ENCODE peak calls at places on chromosome 20, in eight cellular contexts. One of them, this sample, is unnamed.
A peak's percentile ranks its signal among the peaks of the same experiment; 100 is the strongest.

GRCh38 chr20:63519765-63520593 is 586 bp upstream of the PPDPF start:
- DNase-seq in AG09319: no peak
- DNase-seq in choroid plexus epithelial cell: no peak
- DNase-seq in right lobe of liver: peak; percentile 74
- DNase-seq in natural killer cell: peak; percentile 61
- DNase-seq in GM20000: peak; percentile 86
- DNase-seq in glutamatergic neuron: peak; percentile 76
- DNase-seq in adrenal gland: no peak
- DNase-seq in this sample: peak; percentile 75

GRCh38 chr20:51220293-51220706 is 197.4 kb upstream of the KCNG1 start:
- DNase-seq in AG09319: no peak
- DNase-seq in natural killer cell: peak; percentile 55
- DNase-seq in GM20000: peak; percentile 60
- DNase-seq in choroid plexus epithelial cell: peak; percentile 26
- DNase-seq in adrenal gland: no peak
- DNase-seq in right lobe of liver: no peak
- DNase-seq in glutamatergic neuron: peak; percentile 72
- DNase-seq in this sample: no peak

GRCh38 chr20:1951436-1952115 is 42.3 kb downstream of the PDYN start:
- DNase-seq in adrenal gland: no peak
- DNase-seq in AG09319: no peak
- DNase-seq in right lobe of liver: no peak
- DNase-seq in choroid plexus epithelial cell: no peak
- DNase-seq in GM20000: no peak
- DNase-seq in glutamatergic neuron: no peak
- DNase-seq in natural killer cell: no peak
- DNase-seq in this sample: no peak

GRCh38 chr20:52965380-52965779 is 6.8 kb upstream of the TSHZ2 start:
- DNase-seq in right lobe of liver: no peak
- DNase-seq in GM20000: no peak
- DNase-seq in AG09319: no peak
- DNase-seq in glutamatergic neuron: no peak
- DNase-seq in natural killer cell: no peak
- DNase-seq in choroid plexus epithelial cell: no peak
- DNase-seq in adrenal gland: no peak
- DNase-seq in this sample: no peak

GRCh38 chr20:48695255-48695654 is 132.5 kb downstream of the PREX1 start:
- DNase-seq in AG09319: no peak
- DNase-seq in adrenal gland: no peak
- DNase-seq in GM20000: no peak
- DNase-seq in right lobe of liver: no peak
- DNase-seq in choroid plexus epithelial cell: no peak
- DNase-seq in natural killer cell: no peak
- DNase-seq in glutamatergic neuron: no peak
- DNase-seq in this sample: no peak

GRCh38 chr20:38321959-38322598 is 18.1 kb downstream of the BPI start:
- DNase-seq in adrenal gland: peak; percentile 44
- DNase-seq in AG09319: peak; percentile 48
- DNase-seq in glutamatergic neuron: peak; percentile 63
- DNase-seq in choroid plexus epithelial cell: peak; percentile 86
- DNase-seq in natural killer cell: no peak
- DNase-seq in GM20000: no peak
- DNase-seq in right lobe of liver: no peak
- DNase-seq in this sample: no peak

GRCh38 chr20:1087311-1087710 is 31.1 kb upstream of the PSMF1 start:
- DNase-seq in glutamatergic neuron: no peak
- DNase-seq in adrenal gland: no peak
- DNase-seq in choroid plexus epithelial cell: no peak
- DNase-seq in natural killer cell: no peak
- DNase-seq in right lobe of liver: no peak
- DNase-seq in GM20000: no peak
- DNase-seq in AG09319: no peak
- DNase-seq in this sample: no peak

GRCh38 chr20:2133318-2134183 is 31.9 kb downstream of the STK35 start:
- DNase-seq in choroid plexus epithelial cell: peak; percentile 58
- DNase-seq in natural killer cell: no peak
- DNase-seq in adrenal gland: peak; percentile 81
- DNase-seq in right lobe of liver: no peak
- DNase-seq in glutamatergic neuron: no peak
- DNase-seq in GM20000: no peak
- DNase-seq in AG09319: peak; percentile 68
- DNase-seq in this sample: no peak

GRCh38 chr20:45933231-45934045 is 1.0 kb upstream of the PCIF1 start:
- DNase-seq in adrenal gland: peak; percentile 78
- DNase-seq in right lobe of liver: peak; percentile 80
- DNase-seq in AG09319: no peak
- DNase-seq in choroid plexus epithelial cell: peak; percentile 89
- DNase-seq in natural killer cell: peak; percentile 46
- DNase-seq in GM20000: peak; percentile 70
- DNase-seq in glutamatergic neuron: peak; percentile 79
- DNase-seq in this sample: peak; percentile 79

GRCh38 chr20:23257106-23257761 is 93.4 kb upstream of the NXT1 start:
- DNase-seq in AG09319: no peak
- DNase-seq in glutamatergic neuron: no peak
- DNase-seq in adrenal gland: no peak
- DNase-seq in choroid plexus epithelial cell: peak; percentile 53
- DNase-seq in natural killer cell: no peak
- DNase-seq in GM20000: no peak
- DNase-seq in right lobe of liver: no peak
- DNase-seq in this sample: no peak

DNA sequence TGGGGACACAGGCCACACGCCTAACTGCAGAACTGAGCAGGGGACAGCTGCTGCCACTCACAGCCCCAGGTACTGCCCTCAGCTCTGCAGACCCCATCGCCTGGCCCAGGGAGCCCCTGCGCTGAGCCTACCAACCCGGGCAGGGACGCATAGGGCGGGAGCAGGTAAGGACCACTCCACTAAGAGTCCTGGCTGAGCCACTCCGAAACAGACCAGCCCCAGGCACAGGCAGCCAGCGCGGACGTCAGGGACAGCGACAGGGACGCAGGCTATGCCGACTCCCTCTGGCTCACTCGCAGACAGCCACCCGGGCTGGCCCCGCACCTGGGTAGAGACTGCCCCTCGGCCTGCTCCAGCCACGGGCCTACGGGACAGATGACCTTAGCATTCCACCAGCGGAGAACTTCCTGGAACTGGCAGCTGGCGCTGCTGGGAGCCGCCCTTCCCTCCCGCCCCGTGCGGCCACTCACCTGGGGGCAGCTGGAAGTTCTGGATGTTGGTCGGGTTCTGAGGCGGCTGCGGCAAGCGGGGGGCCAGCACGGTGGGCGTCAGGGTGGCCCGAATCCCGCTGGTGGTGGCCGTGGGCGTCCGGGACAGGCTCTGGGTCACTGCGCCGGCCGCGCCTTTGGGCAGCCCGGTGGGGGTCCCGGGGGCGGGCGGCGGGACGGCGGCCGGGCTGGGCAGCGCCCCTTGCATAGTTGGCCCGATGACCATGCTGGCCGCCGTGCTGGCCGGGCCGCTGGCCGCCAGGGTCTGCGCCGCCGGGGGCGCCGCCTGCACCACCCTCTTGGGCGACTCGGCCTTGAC is 1.5 kb downstream of the TAF4 start:
- DNase-seq in GM20000: no peak
- DNase-seq in natural killer cell: no peak
- DNase-seq in choroid plexus epithelial cell: peak; percentile 11
- DNase-seq in glutamatergic neuron: peak; percentile 50
- DNase-seq in right lobe of liver: peak; percentile 66
- DNase-seq in adrenal gland: peak; percentile 67
- DNase-seq in AG09319: no peak
- DNase-seq in this sample: peak; percentile 60
- TF ChIP-seq CTCF in GM20000: no peak
- TF ChIP-seq CTCF in natural killer cell: no peak
- TF ChIP-seq CTCF in choroid plexus epithelial cell: no peak
- TF ChIP-seq CTCF in glutamatergic neuron: no peak
- TF ChIP-seq CTCF in right lobe of liver: no peak
- TF ChIP-seq CTCF in adrenal gland: no peak
- TF ChIP-seq CTCF in AG09319: no peak
- TF ChIP-seq CTCF in this sample: no peak

GRCh38 chr20:58692579-58693225 is at the start of gene NPEPL1:
- DNase-seq in choroid plexus epithelial cell: peak; percentile 77
- DNase-seq in natural killer cell: peak; percentile 73
- DNase-seq in AG09319: peak; percentile 48
- DNase-seq in GM20000: peak; percentile 99
- DNase-seq in glutamatergic neuron: peak; percentile 81
- DNase-seq in right lobe of liver: peak; percentile 81
- DNase-seq in adrenal gland: peak; percentile 69
- DNase-seq in this sample: peak; percentile 79
- TF ChIP-seq CTCF in choroid plexus epithelial cell: no peak
- TF ChIP-seq CTCF in natural killer cell: no peak
- TF ChIP-seq CTCF in AG09319: no peak
- TF ChIP-seq CTCF in GM20000: peak; percentile 70
- TF ChIP-seq CTCF in glutamatergic neuron: no peak
- TF ChIP-seq CTCF in right lobe of liver: no peak
- TF ChIP-seq CTCF in adrenal gland: no peak
- TF ChIP-seq CTCF in this sample: no peak

DNA sequence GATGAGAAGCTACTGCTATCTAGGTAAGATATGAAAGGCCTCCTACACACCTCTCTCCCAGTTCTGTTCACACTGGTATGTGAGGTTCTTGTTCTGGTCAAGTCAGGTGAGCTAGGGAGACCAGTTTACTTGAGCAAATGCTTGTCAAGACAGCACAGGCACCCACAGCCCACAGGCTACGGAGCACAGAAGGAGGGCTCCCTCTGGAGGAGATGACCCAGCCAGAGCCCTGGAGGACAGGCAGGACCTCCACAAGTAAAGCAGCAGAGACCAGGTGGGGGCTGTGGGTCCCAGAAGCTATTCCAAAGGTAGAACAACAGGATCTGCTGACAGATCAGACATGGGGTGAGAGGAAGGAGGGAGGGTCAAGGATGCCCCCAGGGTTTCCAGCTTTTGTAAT is 13.2 kb downstream of the MMP24OS start:
- DNase-seq in glutamatergic neuron: no peak
- DNase-seq in natural killer cell: no peak
- DNase-seq in AG09319: no peak
- DNase-seq in adrenal gland: no peak
- DNase-seq in right lobe of liver: peak; percentile 47
- DNase-seq in choroid plexus epithelial cell: peak; percentile 45
- DNase-seq in GM20000: no peak
- DNase-seq in this sample: no peak
- TF ChIP-seq CTCF in glutamatergic neuron: no peak
- TF ChIP-seq CTCF in natural killer cell: no peak
- TF ChIP-seq CTCF in AG09319: no peak
- TF ChIP-seq CTCF in adrenal gland: no peak
- TF ChIP-seq CTCF in right lobe of liver: no peak
- TF ChIP-seq CTCF in choroid plexus epithelial cell: peak; percentile 52
- TF ChIP-seq CTCF in GM20000: no peak
- TF ChIP-seq CTCF in this sample: no peak

GRCh38 chr20:17629678-17630089 is 52.4 kb downstream of the RRBP1 start:
- DNase-seq in AG09319: no peak
- DNase-seq in choroid plexus epithelial cell: no peak
- DNase-seq in right lobe of liver: peak; percentile 52
- DNase-seq in adrenal gland: no peak
- DNase-seq in GM20000: no peak
- DNase-seq in glutamatergic neuron: no peak
- DNase-seq in natural killer cell: no peak
- DNase-seq in this sample: peak; percentile 60

GRCh38 chr20:17629025-17629424 is 53.0 kb downstream of the RRBP1 start:
- DNase-seq in AG09319: no peak
- DNase-seq in natural killer cell: no peak
- DNase-seq in adrenal gland: no peak
- DNase-seq in right lobe of liver: peak; percentile 34
- DNase-seq in choroid plexus epithelial cell: no peak
- DNase-seq in GM20000: no peak
- DNase-seq in glutamatergic neuron: peak; percentile 8
- DNase-seq in this sample: no peak

GRCh38 chr20:17627101-17627950 is 54.7 kb downstream of the RRBP1 start:
- DNase-seq in natural killer cell: no peak
- DNase-seq in right lobe of liver: peak; percentile 59
- DNase-seq in adrenal gland: no peak
- DNase-seq in GM20000: no peak
- DNase-seq in choroid plexus epithelial cell: peak; percentile 13
- DNase-seq in AG09319: no peak
- DNase-seq in glutamatergic neuron: peak; percentile 13
- DNase-seq in this sample: peak; percentile 24

GRCh38 chr20:17626217-17627007 is 55.6 kb downstream of the RRBP1 start:
- DNase-seq in right lobe of liver: peak; percentile 92
- DNase-seq in adrenal gland: no peak
- DNase-seq in natural killer cell: no peak
- DNase-seq in AG09319: no peak
- DNase-seq in choroid plexus epithelial cell: no peak
- DNase-seq in glutamatergic neuron: no peak
- DNase-seq in GM20000: no peak
- DNase-seq in this sample: no peak

GRCh38 chr20:17628101-17628841 is 53.8 kb downstream of the RRBP1 start:
- DNase-seq in glutamatergic neuron: peak; percentile 21
- DNase-seq in natural killer cell: no peak
- DNase-seq in choroid plexus epithelial cell: no peak
- DNase-seq in AG09319: no peak
- DNase-seq in GM20000: no peak
- DNase-seq in adrenal gland: no peak
- DNase-seq in right lobe of liver: peak; percentile 46
- DNase-seq in this sample: no peak
- TF ChIP-seq CTCF in glutamatergic neuron: no peak
- TF ChIP-seq CTCF in natural killer cell: no peak
- TF ChIP-seq CTCF in choroid plexus epithelial cell: peak; percentile 12
- TF ChIP-seq CTCF in AG09319: no peak
- TF ChIP-seq CTCF in GM20000: no peak
- TF ChIP-seq CTCF in adrenal gland: no peak
- TF ChIP-seq CTCF in right lobe of liver: no peak
- TF ChIP-seq CTCF in this sample: no peak